ENCODE peak calls at places on chromosomes 12 and 14, in five cellular contexts. B is heart left ventricle, L is HuH-7.5, K is fibroblast of mammary gland, X is GM10248. U is an unnamed sample.

GRCh38 chr14:81219821-81220487 is 805 bp downstream of the GTF2A1 start:
- DNase-seq in B (peak), L (no peak), K (peak), X (peak), U (peak)

GRCh38 chr12:3428631-3429030 is 62.4 kb upstream of the PRMT8 start:
- DNase-seq in B (no peak), L (no peak), K (no peak), X (no peak), U (no peak)

GRCh38 chr12:113852273-113852672 is 113.9 kb downstream of the RBM19 start:
- DNase-seq in B (no peak), L (no peak), K (no peak), X (no peak), U (no peak)

GRCh38 chr14:24329736-24330135 is 5.1 kb downstream of the ADCY4 start:
- DNase-seq in B (peak), L (no peak), K (no peak), X (no peak), U (no peak)

GRCh38 chr12:59080101-59080500 is 159.8 kb upstream of the LRIG3 start:
- DNase-seq in B (no peak), L (no peak), K (no peak), X (no peak), U (no peak)

GRCh38 chr12:47852096-47852571 is 32.4 kb upstream of the HDAC7 start:
- DNase-seq in B (no peak), L (peak), K (no peak), X (no peak), U (no peak)

GRCh38 chr14:74444866-74445265 is 18.9 kb upstream of the SYNDIG1L start:
- DNase-seq in B (no peak), L (no peak), K (no peak), X (no peak), U (no peak)

GRCh38 chr14:64729386-64730060 is 25.3 kb downstream of the PLEKHG3 start:
- DNase-seq in B (no peak), L (no peak), K (peak), X (no peak), U (no peak)

GRCh38 chr14:67370830-67371229 is 10.7 kb downstream of the EIF2S1 start:
- DNase-seq in B (no peak), L (no peak), K (peak), X (no peak), U (no peak)

GRCh38 chr12:18345021-18345735 is 83.9 kb downstream of the PIK3C2G start:
- DNase-seq in B (no peak), L (no peak), K (peak), X (no peak), U (no peak)

GRCh38 chr14:32078794-32079663 is 1.9 kb downstream of the ARHGAP5 start:
- DNase-seq in B (no peak), L (peak), K (peak), X (no peak), U (no peak)

GRCh38 chr14:99134333-99135046 is 137.5 kb downstream of the BCL11B start:
- DNase-seq in B (no peak), L (no peak), K (no peak), X (no peak), U (no peak)

GRCh38 chr14:101881426-101881825 is 82.9 kb upstream of the DYNC1H1 start:
- DNase-seq in B (no peak), L (no peak), K (no peak), X (no peak), U (no peak)

GRCh38 chr12:54424232-54424631 is 5.2 kb upstream of the ITGA5 start:
- DNase-seq in B (no peak), L (no peak), K (peak), X (no peak), U (no peak)

GRCh38 chr14:29805415-29806123 is 122.1 kb downstream of the PRKD1 start:
- DNase-seq in B (peak), L (no peak), K (peak), X (no peak), U (no peak)

GRCh38 chr14:73887116-73887490 is 444 bp downstream of the ZNF410 start:
- DNase-seq in B (no peak), L (peak), K (peak), X (no peak), U (no peak)

GRCh38 chr14:90808759-90809529 is 7.3 kb downstream of the TTC7B start:
- DNase-seq in B (peak), L (no peak), K (peak), X (no peak), U (no peak)

GRCh38 chr14:104265918-104266642 is 127.7 kb downstream of the KIF26A start:
- DNase-seq in B (no peak), L (no peak), K (no peak), X (no peak), U (peak)

GRCh38 chr14:49766839-49767238 is 1.1 kb upstream of the KLHDC2 start:
- DNase-seq in B (no peak), L (no peak), K (no peak), X (no peak), U (no peak)

GRCh38 chr14:53814371-53814770 is 142.3 kb downstream of the BMP4 start:
- DNase-seq in B (no peak), L (no peak), K (peak), X (no peak), U (no peak)

GRCh38 chr14:79597561-79597960 is 613.7 kb downstream of the DIO2 start:
- DNase-seq in B (no peak), L (no peak), K (peak), X (no peak), U (no peak)

GRCh38 chr12:117790948-117791347 is 177.8 kb downstream of the KSR2 start:
- DNase-seq in B (no peak), L (no peak), K (no peak), X (no peak), U (no peak)

GRCh38 chr14:74867673-74868072 is 8.3 kb downstream of the PROX2 start:
- DNase-seq in B (peak), L (no peak), K (no peak), X (no peak), U (no peak)

GRCh38 chr14:92185559-92185958 is 63.8 kb downstream of the CPSF2 start:
- DNase-seq in B (no peak), L (no peak), K (peak), X (no peak), U (no peak)

GRCh38 chr14:104757681-104758392 is 4.9 kb downstream of the SIVA1 start:
- DNase-seq in B (no peak), L (no peak), K (no peak), X (no peak), U (no peak)

GRCh38 chr12:47360771-47361388 is 281.1 kb upstream of the AMIGO2 start:
- DNase-seq in B (no peak), L (no peak), K (no peak), X (no peak), U (no peak)

GRCh38 chr12:44876554-44877275 is 600 bp upstream of the NELL2 start:
- DNase-seq in B (peak), L (peak), K (peak), X (peak), U (peak)

GRCh38 chr12:795305-795704 is 42.9 kb downstream of the WNK1 start:
- DNase-seq in B (no peak), L (no peak), K (no peak), X (no peak), U (peak)

GRCh38 chr14:94768521-94769412 is 1.1 kb downstream of the GSC start:
- DNase-seq in B (no peak), L (no peak), K (peak), X (no peak), U (no peak)

GRCh38 chr14:100882991-100883788 is 20.3 kb downstream of the RTL1 start:
- DNase-seq in B (peak), L (no peak), K (no peak), X (no peak), U (no peak)

GRCh38 chr12:82425241-82425640 is 66.9 kb downstream of the METTL25 start:
- DNase-seq in B (no peak), L (no peak), K (peak), X (no peak), U (no peak)

U was measured in BE2C.